ENCODE peak calls at places on chromosomes 16 and 17, in ten cellular contexts. N is heart right ventricle, G is cardiac fibroblast, L is A549, C is choroid plexus epithelial cell, J is NB4, T is bronchial epithelial cell, Z is colonic mucosa, V is dorsolateral prefrontal cortex, M is thoracic aorta. H is an unnamed sample.
A peak's percentile ranks its signal among the peaks of the same experiment; 100 is the strongest.

GRCh38 chr16:27679899-27680298 is 130.0 kb downstream of the KATNIP start:
- DNase-seq in J (no peak), C (no peak), Z (no peak), T (no peak), V (no peak), N (no peak), G (no peak), L (no peak), M (no peak), H (no peak)

GRCh38 chr17:13409455-13409854 is 192.3 kb downstream of the HS3ST3A1 start:
- DNase-seq in C (no peak), V (no peak), G (no peak), J (no peak), Z (no peak), L (no peak), N (no peak), T (no peak), M (no peak), H (no peak)

GRCh38 chr16:2790631-2791030 is 3.3 kb upstream of the PRSS33 start:
- DNase-seq in C (no peak), N (no peak), J (no peak), M (no peak), L (no peak), G (no peak), T (no peak), Z (no peak), V (no peak), H (no peak)

GRCh38 chr17:21199311-21199710 is 14.7 kb downstream of the TMEM11 start:
- DNase-seq in Z (no peak), L (no peak), V (no peak), J (no peak), T (peak; percentile 19), N (no peak), G (peak; percentile 25), C (peak; percentile 67), M (no peak), H (peak; percentile 47)

GRCh38 chr17:56596741-56597494 is 3.4 kb downstream of the NOG start:
- DNase-seq in M (no peak), C (no peak), G (no peak), L (no peak), Z (no peak), T (no peak), J (no peak), N (no peak), V (no peak), H (no peak)

GRCh38 chr17:60231234-60231633 is 81.5 kb downstream of the CA4 start:
- DNase-seq in N (no peak), T (peak; percentile 19), M (no peak), C (peak; percentile 67), L (peak; percentile 44), J (peak; percentile 42), V (no peak), G (peak; percentile 63), Z (no peak), H (peak; percentile 38)

GRCh38 chr17:50883850-50884291 is 17.7 kb upstream of the TOB1 start:
- DNase-seq in J (peak; percentile 90), V (no peak), M (no peak), C (no peak), Z (peak; percentile 64), T (peak; percentile 33), L (no peak), G (no peak), N (no peak), H (peak; percentile 50)

GRCh38 chr17:7383371-7383741 is 2.5 kb downstream of the TNK1 start:
- DNase-seq in V (no peak), M (no peak), Z (no peak), N (no peak), L (no peak), J (no peak), G (no peak), T (no peak), C (no peak), H (no peak)

GRCh38 chr16:47732122-47732805 is 271.1 kb downstream of the PHKB start:
- DNase-seq in Z (no peak), M (no peak), J (peak; percentile 95), T (peak; percentile 94), V (no peak), C (peak; percentile 93), G (peak; percentile 97), L (peak; percentile 28), N (no peak), H (peak; percentile 84)

GRCh38 chr17:73189417-73190099 is 3.3 kb upstream of the COG1 start:
- DNase-seq in T (peak; percentile 38), V (peak; percentile 51), N (no peak), Z (no peak), C (peak; percentile 89), M (no peak), J (peak; percentile 61), L (peak; percentile 87), G (peak; percentile 63), H (peak; percentile 70)

GRCh38 chr17:42421479-42422332 is 1.4 kb downstream of the CAVIN1 start:
- DNase-seq in V (no peak), Z (no peak), N (no peak), M (no peak), G (peak; percentile 63), L (no peak), T (peak; percentile 38), C (no peak), J (peak; percentile 35), H (peak; percentile 57)

GRCh38 chr17:42422412-42422957 is 571 bp downstream of the CAVIN1 start:
- DNase-seq in J (peak; percentile 21), Z (no peak), N (no peak), V (no peak), M (no peak), G (peak; percentile 48), L (peak; percentile 59), C (peak; percentile 52), T (no peak), H (peak; percentile 61)

GRCh38 chr17:42424991-42425610 is 2.0 kb upstream of the CAVIN1 start:
- DNase-seq in J (no peak), N (no peak), Z (no peak), T (no peak), C (no peak), V (no peak), L (no peak), G (no peak), M (no peak), H (no peak)

GRCh38 chr17:42422958-42423712 is at the start of gene CAVIN1:
- DNase-seq in M (peak; percentile 96), T (peak; percentile 87), G (peak; percentile 98), C (peak; percentile 97), V (peak; percentile 91), J (no peak), L (peak; percentile 97), N (peak; percentile 100), Z (peak; percentile 95), H (peak; percentile 96)

DNA sequence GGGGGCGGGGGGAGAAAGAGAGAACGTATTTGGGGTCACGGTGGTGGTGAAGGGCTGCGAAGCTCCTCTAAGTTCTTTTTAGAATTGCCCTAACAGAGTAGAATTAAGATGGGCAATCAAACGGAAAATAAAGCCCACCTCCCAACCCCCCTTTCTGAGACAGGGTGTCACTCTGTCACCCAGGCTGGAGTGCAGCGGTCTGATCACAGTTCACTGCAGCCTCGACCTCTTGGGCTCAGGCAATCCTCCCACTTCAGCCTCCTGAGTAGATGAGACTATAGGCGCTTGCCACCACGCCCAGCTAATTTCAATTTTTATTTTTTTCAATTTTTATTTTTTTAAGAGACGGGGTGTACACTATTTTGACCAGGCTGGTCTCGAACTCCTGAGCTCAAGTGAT is 710 bp upstream of the CAVIN1 start:
- DNase-seq in N (no peak), C (no peak), G (no peak), J (no peak), V (no peak), Z (no peak), M (no peak), T (no peak), L (no peak), H (no peak)
- H3K4me3 ChIP-seq in N (peak overlapping the region; percentile 79), C (peak overlapping the region; percentile 97), G (peak overlapping the region; percentile 99), J (no peak overlapping the region), V (no peak overlapping the region), Z (no peak overlapping the region), M (peak overlapping the region; percentile 100), T (no peak overlapping the region), L (peak overlapping the region; percentile 93), H (peak overlapping the region; percentile 73)

DNA sequence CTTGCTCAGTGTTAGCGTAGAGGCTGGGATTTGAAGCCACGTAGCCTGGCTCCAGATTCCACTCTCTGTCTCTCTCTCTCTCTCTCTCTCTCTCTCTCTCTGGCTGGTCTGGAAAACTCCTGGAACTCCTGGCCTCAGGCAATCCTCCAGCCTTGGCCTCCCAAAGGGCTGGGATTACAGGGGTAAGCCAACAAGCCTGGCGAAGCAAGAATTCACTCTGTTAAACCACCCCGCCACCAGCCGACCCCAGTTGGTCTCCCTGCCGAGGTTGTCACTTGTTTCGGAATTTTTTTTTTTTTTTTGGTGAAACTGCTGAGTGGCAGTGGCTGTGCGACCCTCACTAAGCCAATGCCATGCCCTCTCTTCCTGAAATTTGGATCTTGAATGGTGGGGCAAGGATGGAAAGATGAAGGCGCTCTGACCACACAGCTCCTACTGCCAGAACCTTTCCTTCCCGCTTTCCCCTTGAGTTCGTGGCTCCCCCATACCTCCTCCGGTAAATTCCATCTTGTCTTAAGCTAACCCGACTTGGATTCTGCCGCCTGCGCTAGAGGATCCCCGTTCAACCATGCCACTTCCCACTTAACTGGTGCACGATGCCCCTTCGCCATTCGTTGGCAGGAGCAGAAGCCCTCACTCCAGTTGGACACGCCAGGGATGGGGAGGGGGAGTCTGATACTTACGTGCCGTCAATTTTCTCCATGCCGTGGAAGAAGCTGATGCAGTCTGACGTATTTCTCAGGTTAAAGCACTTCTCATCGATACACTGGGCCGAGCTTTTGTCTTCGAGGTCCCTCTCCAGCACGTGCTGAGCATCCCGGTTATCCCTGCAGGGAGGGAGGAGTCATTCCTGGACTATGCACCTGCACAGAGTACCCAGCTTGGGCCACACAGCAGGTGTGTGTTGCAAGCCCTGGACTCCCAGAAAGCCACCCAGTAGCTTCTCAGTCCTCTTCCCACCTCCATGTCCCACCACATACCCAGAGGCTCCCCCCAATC is 13.1 kb downstream of the TEKT5 start:
- DNase-seq in C (no peak), L (no peak), V (no peak), Z (no peak), M (no peak), N (no peak), J (no peak), T (no peak), G (no peak), H (no peak)
- H3K4me3 ChIP-seq in C (no peak overlapping the region), L (no peak overlapping the region), V (no peak overlapping the region), Z (no peak overlapping the region), M (no peak overlapping the region), N (no peak overlapping the region), J (no peak overlapping the region), T (no peak overlapping the region), G (no peak overlapping the region), H (no peak overlapping the region)

DNA sequence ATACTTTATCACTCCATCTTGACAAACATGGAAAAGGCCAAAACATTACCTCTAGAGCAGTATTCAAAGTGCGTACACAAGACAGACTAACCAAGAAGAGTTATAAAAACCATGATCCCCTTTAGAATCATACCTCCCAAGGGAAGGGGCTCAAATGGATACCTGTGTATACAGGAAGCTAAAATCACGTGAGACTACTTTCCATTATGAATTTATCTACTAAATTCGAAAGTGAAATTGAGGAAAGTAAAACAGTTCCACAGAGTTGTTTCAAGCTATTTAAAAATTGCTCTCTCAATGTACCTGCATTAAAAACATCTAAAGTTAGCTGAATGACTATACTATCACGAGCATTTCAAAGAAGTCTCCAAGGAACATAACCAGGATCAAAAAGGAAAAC is 32.7 kb downstream of the AP1G1 start:
- DNase-seq in J (no peak), M (no peak), C (no peak), T (no peak), Z (no peak), N (no peak), G (no peak), V (no peak), L (no peak), H (no peak)
- H3K4me3 ChIP-seq in J (no peak overlapping the region), M (no peak overlapping the region), C (no peak overlapping the region), T (no peak overlapping the region), Z (no peak overlapping the region), N (no peak overlapping the region), G (no peak overlapping the region), V (no peak overlapping the region), L (no peak overlapping the region), H (no peak overlapping the region)

GRCh38 chr17:39622380-39623006 is 4.3 kb upstream of the PPP1R1B start:
- DNase-seq in T (no peak), M (no peak), Z (no peak), G (no peak), J (no peak), V (no peak), L (peak; percentile 66), N (no peak), C (no peak), H (no peak)
- H3K4me3 ChIP-seq in T (no peak overlapping the region), M (peak overlapping the region; percentile 30), Z (no peak overlapping the region), G (no peak overlapping the region), J (no peak overlapping the region), V (peak overlapping the region; percentile 43), L (peak overlapping the region; percentile 12), N (no peak overlapping the region), C (no peak overlapping the region), H (no peak overlapping the region)